ENCODE peak calls at places on chromosomes 3 and 15, in six cellular contexts. J, Z, K, L, G and V are unnamed samples.
A peak's percentile ranks its signal among the peaks of the same experiment; 100 is the strongest.

GRCh38 chr3:55885721-55886120 is 398.6 kb upstream of the WNT5A start:
- DNase-seq in J (no peak), Z (no peak), K (no peak), L (no peak), G (no peak), V (no peak)

GRCh38 chr3:32951410-32951811 is at the start of gene CCR4:
- DNase-seq in J (no peak), Z (no peak), K (no peak), L (no peak), G (no peak), V (no peak)

GRCh38 chr3:170712798-170713197 is 126.9 kb upstream of the SLC7A14 start:
- DNase-seq in J (no peak), Z (no peak), K (no peak), L (no peak), G (no peak), V (no peak)

GRCh38 chr3:24387493-24387892 is 107.2 kb downstream of the THRB start:
- DNase-seq in J (no peak), Z (no peak), K (no peak), L (no peak), G (no peak), V (no peak)

GRCh38 chr3:133573054-133573628 is 345 bp upstream of the CDV3 start:
- DNase-seq in J (peak; percentile 100), Z (peak; percentile 99), K (peak; percentile 81), L (peak; percentile 100), G (peak; percentile 99), V (peak; percentile 99)

GRCh38 chr3:43024183-43024865 is 45.2 kb downstream of the GASK1A start:
- DNase-seq in J (no peak), Z (no peak), K (no peak), L (no peak), G (no peak), V (no peak)

GRCh38 chr3:64353256-64353655 is 128.0 kb upstream of the PRICKLE2 start:
- DNase-seq in J (no peak), Z (no peak), K (no peak), L (no peak), G (no peak), V (no peak)

GRCh38 chr3:72907851-72908620 is 20.2 kb downstream of the GXYLT2 start:
- DNase-seq in J (no peak), Z (no peak), K (no peak), L (no peak), G (peak; percentile 9), V (no peak)

GRCh38 chr3:63364495-63364894 is 86.4 kb downstream of the SYNPR start:
- DNase-seq in J (no peak), Z (no peak), K (no peak), L (no peak), G (no peak), V (no peak)

GRCh38 chr15:81111510-81112375 is 22.3 kb upstream of the CFAP161 start:
- DNase-seq in J (no peak), Z (peak; percentile 43), K (no peak), L (no peak), G (no peak), V (no peak)

GRCh38 chr15:64667736-64668161 is 107.6 kb downstream of the RBPMS2 start:
- DNase-seq in J (no peak), Z (no peak), K (no peak), L (no peak), G (no peak), V (peak; percentile 32)

GRCh38 chr15:25640381-25640780 is 201.6 kb upstream of the UBE3A start:
- DNase-seq in J (no peak), Z (no peak), K (no peak), L (no peak), G (no peak), V (no peak)

GRCh38 chr3:12286927-12287726 is 1.7 kb upstream of the PPARG start:
- DNase-seq in J (no peak), Z (no peak), K (no peak), L (no peak), G (no peak), V (no peak)

GRCh38 chr3:23888617-23889228 is 28.1 kb downstream of the NKIRAS1 start:
- DNase-seq in J (peak; percentile 33), Z (no peak), K (peak; percentile 30), L (no peak), G (peak; percentile 22), V (no peak)

GRCh38 chr3:25069970-25070369 is 358.1 kb upstream of the RARB start:
- DNase-seq in J (no peak), Z (no peak), K (no peak), L (no peak), G (no peak), V (no peak)

GRCh38 chr3:88452228-88452627 is 302.5 kb downstream of the C3orf38 start:
- DNase-seq in J (no peak), Z (no peak), K (no peak), L (no peak), G (no peak), V (no peak)

GRCh38 chr15:87610366-87610765 is 646.2 kb downstream of the NTRK3 start:
- DNase-seq in J (no peak), Z (no peak), K (peak; percentile 54), L (no peak), G (no peak), V (no peak)
- TF ChIP-seq ZNF274 in J (no peak), Z (no peak), K (no peak), L (no peak), G (no peak), V (no peak)

DNA sequence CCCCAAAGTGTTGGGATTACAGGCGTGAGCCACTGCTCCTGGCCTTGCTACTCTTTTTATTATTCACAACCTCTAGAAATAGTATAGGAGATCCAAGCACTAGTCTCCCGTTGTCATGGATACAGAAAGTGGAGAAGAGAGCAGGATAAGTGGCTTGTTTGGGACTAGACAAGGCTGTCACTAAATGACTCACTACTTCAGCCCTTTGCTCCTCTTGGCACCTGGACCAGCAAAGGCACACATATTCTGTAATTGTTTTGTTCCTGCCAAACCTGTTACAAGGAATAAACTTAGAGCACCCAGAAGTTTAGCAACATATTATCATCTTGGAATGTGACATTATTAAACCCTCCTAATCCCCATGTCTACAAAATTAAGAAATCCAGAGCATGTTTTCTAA is 427.2 kb upstream of the THBS1 start:
- DNase-seq in J (no peak), Z (no peak), K (no peak), L (no peak), G (no peak), V (no peak)
- H3K4me1 ChIP-seq in J (peaks cover 3% of the 10 kb centered on the region), Z (no peaks in the 10 kb centered on the region), K (no peaks in the 10 kb centered on the region), L (peaks cover 3% of the 10 kb centered on the region), G (peaks cover 45% of the 10 kb centered on the region), V (no peaks in the 10 kb centered on the region)

GRCh38 chr15:98583758-98584157 is 64.6 kb upstream of the IGF1R start:
- DNase-seq in J (no peak), Z (no peak), K (no peak), L (no peak), G (no peak), V (no peak)

GRCh38 chr15:98582900-98583554 is 65.3 kb upstream of the IGF1R start:
- DNase-seq in J (no peak), Z (no peak), K (no peak), L (no peak), G (no peak), V (no peak)

GRCh38 chr15:98586066-98586465 is 62.3 kb upstream of the IGF1R start:
- DNase-seq in J (no peak), Z (no peak), K (no peak), L (no peak), G (no peak), V (no peak)

GRCh38 chr15:98580577-98580976 is 67.8 kb upstream of the IGF1R start:
- DNase-seq in J (no peak), Z (no peak), K (no peak), L (no peak), G (no peak), V (no peak)

GRCh38 chr15:98581715-98582114 is 66.6 kb upstream of the IGF1R start:
- DNase-seq in J (no peak), Z (no peak), K (no peak), L (no peak), G (no peak), V (no peak)
- H3K27me3 ChIP-seq in J (peaks cover 54% of the 10 kb centered on the region), Z (no peaks in the 10 kb centered on the region), K (peaks cover 11% of the 10 kb centered on the region), L (no peaks in the 10 kb centered on the region), G (no peaks in the 10 kb centered on the region), V (no peaks in the 10 kb centered on the region)

GRCh38 chr3:165192610-165193192 is 3.5 kb downstream of the SLITRK3 start:
- DNase-seq in J (no peak), Z (no peak), K (no peak), L (peak; percentile 59), G (no peak), V (peak; percentile 87)
- TF ChIP-seq ZNF274 in J (no peak), Z (no peak), K (no peak), L (no peak), G (no peak), V (no peak)

GRCh38 chr3:9153763-9154601 is 95.5 kb downstream of the SRGAP3 start:
- DNase-seq in J (no peak), Z (no peak), K (no peak), L (no peak), G (no peak), V (peak; percentile 16)
- H3K4me1 ChIP-seq in J (peaks cover 19% of the 10 kb centered on the region), Z (no peaks in the 10 kb centered on the region), K (no peaks in the 10 kb centered on the region), L (no peaks in the 10 kb centered on the region), G (no peaks in the 10 kb centered on the region), V (peaks cover 3% of the 10 kb centered on the region)